ENCODE peak calls at places on chromosomes 2 and 18, in ten cellular contexts. M is foreskin keratinocyte; A is mammary epithelial cell; Z is fibroblast of villous mesenchyme; S is CD8-positive, alpha-beta T cell; X is upper lobe of right lung; L is osteocyte; J is Panc1; P is left ventricle myocardium inferior; I is lung. T is an unnamed sample.

GRCh38 chr2:241559489-241560180 is 1.1 kb downstream of the BOK start:
- DNase-seq in M (no peak), I (no peak), P (no peak), S (no peak), J (no peak), A (peak), X (peak), Z (peak), L (no peak), T (peak)

GRCh38 chr2:206989306-206989705 is 50.0 kb downstream of the CPO start:
- DNase-seq in M (no peak), P (peak), X (peak), Z (no peak), I (peak), A (no peak), J (no peak), L (no peak), S (no peak), T (peak)

GRCh38 chr2:71796174-71796592 is 342.8 kb downstream of the DYSF start:
- DNase-seq in X (no peak), J (no peak), Z (peak), A (no peak), L (no peak), I (no peak), P (no peak), M (no peak), S (no peak), T (no peak)

GRCh38 chr2:177315303-177315887 is 50.9 kb upstream of the NFE2L2 start:
- DNase-seq in J (no peak), S (no peak), M (no peak), P (no peak), Z (no peak), I (no peak), L (no peak), X (no peak), A (peak), T (no peak)

GRCh38 chr2:233448565-233448964 is 94.3 kb downstream of the DGKD start:
- DNase-seq in I (no peak), J (no peak), M (no peak), A (no peak), P (no peak), L (no peak), S (no peak), Z (no peak), X (no peak), T (no peak)

GRCh38 chr2:191114403-191114886 is 36.3 kb downstream of the STAT4 start:
- DNase-seq in A (no peak), Z (peak), M (no peak), I (no peak), L (no peak), J (no peak), X (no peak), S (no peak), P (no peak), T (peak)

GRCh38 chr18:56770873-56771272 is 119.7 kb downstream of the WDR7 start:
- DNase-seq in L (no peak), P (no peak), M (no peak), A (no peak), X (no peak), S (no peak), J (no peak), I (no peak), Z (peak), T (no peak)

GRCh38 chr18:2070636-2071035 is 500.7 kb downstream of the METTL4 start:
- DNase-seq in L (no peak), A (no peak), M (no peak), J (no peak), X (no peak), P (no peak), Z (no peak), S (no peak), I (no peak), T (no peak)

GRCh38 chr2:43538034-43538670 is 57.7 kb downstream of the THADA start:
- DNase-seq in L (no peak), J (no peak), X (no peak), A (peak), M (no peak), P (no peak), S (no peak), I (no peak), Z (no peak), T (no peak)

GRCh38 chr2:189594305-189594704 is 13.7 kb upstream of the SLC40A1 start:
- DNase-seq in L (no peak), J (no peak), M (no peak), Z (no peak), A (no peak), S (no peak), I (no peak), X (no peak), P (no peak), T (no peak)

GRCh38 chr2:70630761-70631160 is 77.1 kb upstream of the TGFA start:
- DNase-seq in Z (no peak), M (no peak), X (no peak), J (no peak), P (no peak), A (no peak), I (no peak), L (peak), S (no peak), T (no peak)

GRCh38 chr2:46435796-46436360 is 43.5 kb upstream of the TMEM247 start:
- DNase-seq in J (no peak), S (no peak), P (peak), M (no peak), Z (peak), I (no peak), A (peak), L (no peak), X (no peak), T (no peak)

GRCh38 chr2:223950448-223951347 is 5.6 kb upstream of the WDFY1 start:
- DNase-seq in L (no peak), M (no peak), X (no peak), S (no peak), A (peak), P (no peak), Z (no peak), J (no peak), I (no peak), T (no peak)

GRCh38 chr2:164910091-164910899 is 45.0 kb downstream of the SLC38A11 start:
- DNase-seq in J (no peak), M (peak), Z (peak), A (peak), S (no peak), L (no peak), P (no peak), X (no peak), I (no peak), T (no peak)

GRCh38 chr2:101735166-101735533 is 37.6 kb downstream of the MAP4K4 start:
- DNase-seq in L (no peak), A (no peak), X (no peak), S (no peak), P (no peak), I (no peak), Z (no peak), M (no peak), J (no peak), T (no peak)

GRCh38 chr2:164178835-164179470 is 442.3 kb downstream of the GRB14 start:
- DNase-seq in X (no peak), S (no peak), L (no peak), Z (no peak), J (no peak), A (peak), P (no peak), I (no peak), M (peak), T (no peak)

DNA sequence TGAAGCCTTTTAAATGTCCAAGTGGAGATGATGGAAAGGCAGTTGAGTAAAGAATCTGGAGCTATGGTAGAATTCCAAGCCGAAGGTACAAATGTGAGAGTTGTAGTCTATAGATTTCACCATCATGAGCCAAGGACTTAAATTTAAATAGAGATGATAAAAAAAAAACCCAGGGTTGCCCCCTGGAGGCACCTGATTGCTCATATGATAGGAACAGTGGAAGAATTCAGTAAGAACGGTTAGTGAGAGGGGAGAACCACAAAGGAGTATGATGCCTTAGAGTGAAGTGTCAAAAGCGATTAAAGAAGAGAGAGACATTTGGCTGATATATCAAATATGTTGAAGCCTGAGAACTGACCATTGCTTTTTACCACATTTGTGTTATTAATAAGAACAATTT is 11.9 kb downstream of the NYAP2 start:
- DNase-seq in A (no peak), Z (no peak), I (no peak), X (no peak), M (no peak), P (no peak), S (no peak), L (no peak), J (no peak), T (no peak)
- TF ChIP-seq CTCF in A (no peak), Z (no peak), I (no peak), X (no peak), M (no peak), P (no peak), S (no peak), L (no peak), J (no peak), T (no peak)

DNA sequence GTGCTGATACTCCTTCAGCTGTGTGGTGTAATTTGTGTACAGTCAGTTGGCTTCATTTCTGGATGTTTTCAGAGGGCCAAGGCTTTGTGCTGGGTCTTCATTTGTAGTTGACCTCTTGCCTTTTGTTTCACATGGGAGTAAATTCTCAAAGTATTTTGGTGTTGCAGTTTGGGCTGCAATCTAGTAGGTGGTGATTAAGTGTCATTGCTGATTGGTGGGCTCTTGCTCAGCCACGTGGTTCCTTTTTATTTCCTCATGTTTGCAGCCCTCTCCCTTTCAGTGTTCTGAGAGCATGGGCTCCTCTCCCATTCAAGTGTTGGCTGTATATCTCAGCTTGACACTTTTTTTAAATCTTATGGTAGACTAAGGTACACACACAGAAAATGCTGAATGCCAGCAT is 96.8 kb downstream of the SNTG2 start:
- DNase-seq in A (no peak), L (no peak), J (no peak), M (no peak), Z (no peak), X (no peak), P (no peak), S (no peak), I (no peak), T (no peak)
- TF ChIP-seq CTCF in A (peak), L (no peak), J (peak), M (peak), Z (peak), X (no peak), P (no peak), S (no peak), I (no peak), T (no peak)

GRCh38 chr18:62637403-62637802 is 77.9 kb upstream of the PHLPP1 start:
- DNase-seq in I (no peak), M (no peak), Z (no peak), J (no peak), P (no peak), A (no peak), S (no peak), L (no peak), X (no peak), T (no peak)

GRCh38 chr18:62632788-62633455 is 82.4 kb upstream of the PHLPP1 start:
- DNase-seq in L (no peak), J (no peak), Z (no peak), S (no peak), A (no peak), M (no peak), P (no peak), X (no peak), I (no peak), T (no peak)

GRCh38 chr18:62634471-62634870 is 80.9 kb upstream of the PHLPP1 start:
- DNase-seq in P (no peak), S (no peak), J (no peak), M (no peak), I (no peak), L (no peak), X (no peak), A (no peak), Z (no peak), T (no peak)

GRCh38 chr18:62637807-62638687 is 77.3 kb upstream of the PHLPP1 start:
- DNase-seq in S (peak), Z (peak), X (no peak), A (peak), J (peak), P (no peak), M (no peak), I (no peak), L (no peak), T (peak)

DNA sequence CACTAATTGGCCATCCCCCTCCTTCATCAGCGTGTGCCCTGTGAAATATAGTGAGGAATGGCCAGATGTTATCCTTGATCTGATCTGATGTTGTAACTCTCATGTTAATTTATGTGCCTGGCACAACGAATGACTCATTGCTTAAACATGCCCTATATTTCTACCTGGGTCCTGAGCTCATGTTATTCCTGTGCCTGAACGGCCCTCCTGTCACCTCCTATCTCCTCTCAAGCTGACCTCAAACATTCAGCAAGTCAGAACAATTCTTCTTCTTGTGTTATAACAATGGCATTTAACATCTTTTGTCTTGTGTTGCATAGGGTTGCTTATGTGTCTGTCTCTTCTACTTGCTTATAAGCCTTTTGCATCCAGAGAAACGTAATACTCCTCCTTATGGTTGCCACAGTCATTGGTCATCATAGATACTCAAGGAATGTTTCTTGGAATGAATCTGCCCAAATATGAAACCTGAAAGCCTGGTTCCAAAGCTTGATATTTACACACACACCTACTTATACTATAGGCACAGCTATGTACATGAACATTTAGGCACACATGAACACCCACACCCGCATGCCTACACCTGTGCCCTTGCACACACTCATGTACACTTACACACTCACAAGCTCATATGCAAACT is 80.2 kb upstream of the PHLPP1 start:
- DNase-seq in X (no peak), J (no peak), S (no peak), M (peak), P (no peak), Z (no peak), A (peak), L (no peak), I (no peak), T (no peak)
- TF ChIP-seq CTCF in X (no peak), J (no peak), S (no peak), M (no peak), P (no peak), Z (no peak), A (no peak), L (no peak), I (no peak), T (no peak)

DNA sequence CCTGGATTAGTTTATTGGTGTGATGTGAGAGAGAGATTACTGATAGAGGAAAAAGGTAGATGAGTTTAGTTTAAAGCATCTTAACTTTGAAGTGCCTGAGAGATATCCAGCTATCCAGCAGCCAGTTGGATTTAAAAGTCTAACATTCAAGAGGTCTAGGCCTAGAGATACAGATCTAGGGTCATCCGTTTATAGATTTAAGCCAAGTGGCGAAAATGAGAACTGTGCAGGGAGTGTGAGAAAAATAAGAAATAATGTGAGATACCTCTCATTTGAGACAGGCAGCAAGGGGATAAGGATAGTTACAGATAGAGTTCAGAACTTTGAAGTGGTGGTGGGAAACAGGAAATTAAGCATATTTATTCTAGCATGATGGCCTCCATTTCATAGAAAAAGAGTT is 5.3 kb upstream of the ORC2 start:
- DNase-seq in L (no peak), J (no peak), X (no peak), P (no peak), A (no peak), S (no peak), I (no peak), M (no peak), Z (no peak), T (no peak)
- TF ChIP-seq CTCF in L (no peak), J (no peak), X (no peak), P (no peak), A (no peak), S (no peak), I (no peak), M (peak), Z (no peak), T (no peak)

DNA sequence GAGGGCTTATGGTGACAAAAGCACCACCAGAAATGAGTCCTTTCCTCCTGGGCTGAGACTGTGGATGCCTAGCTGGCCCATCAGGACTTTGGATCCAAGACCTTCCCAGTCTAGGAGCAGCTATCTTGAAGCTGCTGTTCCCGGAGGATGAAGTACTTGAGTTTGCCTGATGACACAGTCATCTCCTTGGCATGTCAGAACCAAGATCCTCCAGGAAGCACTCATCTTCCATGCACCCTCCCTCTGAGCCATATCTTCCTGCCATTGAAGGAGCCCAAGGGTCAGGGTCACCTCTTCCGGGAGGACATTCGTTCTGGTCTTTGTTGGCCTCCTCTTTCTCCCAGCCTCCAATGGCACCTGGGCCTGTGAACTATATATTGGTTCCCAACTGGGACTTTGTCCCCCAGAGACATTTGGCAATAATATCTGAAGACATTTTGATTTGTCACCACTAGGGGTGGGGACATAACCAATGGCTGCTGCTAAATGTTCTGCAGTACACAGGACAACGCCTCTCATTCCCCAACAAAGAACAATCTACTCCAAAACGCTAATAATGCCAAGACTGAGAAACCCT is 4.3 kb upstream of the MYO7B start:
- DNase-seq in X (no peak), M (peak), A (peak), J (no peak), I (no peak), L (no peak), Z (no peak), P (no peak), S (no peak), T (no peak)
- TF ChIP-seq CTCF in X (no peak), M (no peak), A (no peak), J (no peak), I (no peak), L (no peak), Z (no peak), P (no peak), S (no peak), T (no peak)

GRCh38 chr2:37191747-37192146 is 3.3 kb upstream of the SULT6B1 start:
- DNase-seq in S (no peak), J (no peak), M (no peak), X (no peak), A (no peak), I (no peak), P (no peak), Z (no peak), L (no peak), T (no peak)

GRCh38 chr2:37190290-37190689 is 1.8 kb upstream of the SULT6B1 start:
- DNase-seq in M (no peak), S (no peak), I (no peak), Z (no peak), X (no peak), A (peak), L (no peak), P (no peak), J (no peak), T (no peak)

GRCh38 chr2:37191253-37191652 is 2.8 kb upstream of the SULT6B1 start:
- DNase-seq in X (no peak), J (no peak), M (no peak), A (no peak), Z (no peak), L (no peak), S (no peak), I (no peak), P (no peak), T (no peak)

GRCh38 chr2:37188570-37188969 is at the start of gene SULT6B1:
- DNase-seq in L (no peak), Z (no peak), A (no peak), J (no peak), X (no peak), S (no peak), P (no peak), I (no peak), M (no peak), T (no peak)

DNA sequence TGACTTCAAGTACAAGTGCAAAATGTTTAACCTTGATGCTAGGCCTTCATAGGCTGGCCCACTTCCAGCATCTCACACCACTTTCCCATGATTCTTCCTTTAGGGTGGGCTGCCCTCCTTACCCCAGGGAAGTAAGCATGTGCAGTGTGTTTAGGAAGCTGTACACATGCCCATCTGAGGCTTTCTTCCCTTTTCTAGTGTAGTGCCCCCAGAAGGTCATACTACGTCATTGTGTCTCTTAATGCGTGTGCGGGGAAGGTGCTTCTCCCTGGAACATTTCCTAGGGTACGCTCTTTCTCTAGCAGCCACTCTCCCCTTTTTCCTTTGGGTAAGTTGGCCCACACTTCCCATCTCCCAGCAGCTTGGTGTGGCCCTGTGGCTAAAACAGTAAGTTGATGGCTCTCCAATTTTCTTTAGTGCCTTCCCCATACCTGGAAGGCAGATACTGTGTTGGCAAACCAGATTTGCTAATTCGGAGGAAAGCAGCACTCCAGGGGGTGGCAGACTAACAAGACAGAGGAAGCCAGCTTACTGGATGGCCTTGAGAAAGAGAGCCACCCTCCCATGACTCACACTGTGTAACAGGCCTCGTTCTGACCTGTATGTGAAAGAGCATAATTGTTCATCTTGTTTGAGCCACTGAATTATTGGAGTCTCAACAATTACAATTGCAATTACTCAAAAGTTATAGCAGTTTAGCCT is 1.1 kb upstream of the SULT6B1 start:
- DNase-seq in M (peak), P (no peak), I (no peak), J (peak), L (no peak), X (no peak), A (peak), Z (peak), S (no peak), T (no peak)
- TF ChIP-seq CTCF in M (peak), P (no peak), I (no peak), J (no peak), L (no peak), X (no peak), A (peak), Z (no peak), S (no peak), T (no peak)

GRCh38 chr2:222033541-222033940 is 265.3 kb downstream of the PAX3 start:
- DNase-seq in J (no peak), I (no peak), M (peak), X (no peak), S (no peak), L (no peak), Z (peak), A (peak), P (no peak), T (no peak)
- TF ChIP-seq CTCF in J (no peak), I (no peak), M (no peak), X (no peak), S (no peak), L (no peak), Z (no peak), A (no peak), P (no peak), T (no peak)

GRCh38 chr2:153101187-153101586 is 377.4 kb downstream of the RPRM start:
- DNase-seq in J (no peak), X (no peak), P (no peak), A (no peak), Z (no peak), M (no peak), S (no peak), L (no peak), I (no peak), T (no peak)
- TF ChIP-seq CTCF in J (no peak), X (no peak), P (no peak), A (no peak), Z (no peak), M (no peak), S (no peak), L (no peak), I (no peak), T (no peak)